ENCODE peak calls at places on chromosomes 11 and 22, in six cellular contexts. N is mesenchymal stem cell, V is neuronal stem cell, O is IMR-90, M is H9, Q is H1. L is an unnamed sample. For H3K79me1, the result is how much of the 10 kb centered on the place peaks cover.

GRCh38 chr22:35589071-35589735 is 27.9 kb downstream of the MB start:
- DNase-seq in Q (no peak), V (no peak), M (no peak), O (peak), N (peak), L (peak)

GRCh38 chr22:44686873-44687600 is 15.0 kb upstream of the PRR5 start:
- DNase-seq in Q (no peak), V (no peak), N (peak), O (peak), M (no peak), L (no peak)

GRCh38 chr11:73961321-73961720 is 10.5 kb downstream of the DNAJB13 start:
- DNase-seq in V (no peak), M (no peak), N (peak), Q (no peak), O (peak), L (no peak)

GRCh38 chr11:74316772-74317505 is 5.5 kb upstream of the P4HA3 start:
- DNase-seq in M (no peak), Q (no peak), V (no peak), N (no peak), O (peak), L (no peak)

GRCh38 chr11:103709366-103709765 is 327.1 kb upstream of the DDI1 start:
- DNase-seq in Q (no peak), N (no peak), O (no peak), V (no peak), M (no peak), L (no peak)

GRCh38 chr11:103491777-103492176 is 382.6 kb downstream of the DYNC2H1 start:
- DNase-seq in V (no peak), N (no peak), M (peak), O (no peak), Q (no peak), L (peak)

GRCh38 chr11:72317982-72318381 is 74.0 kb upstream of the PHOX2A start:
- DNase-seq in V (no peak), Q (no peak), N (no peak), O (no peak), M (no peak), L (no peak)

GRCh38 chr22:44436656-44437492 is 61.2 kb downstream of the RTL6 start:
- DNase-seq in Q (no peak), M (no peak), V (no peak), O (no peak), N (no peak), L (peak)

GRCh38 chr11:62446091-62446490 is 27.3 kb downstream of the SCGB1A1 start:
- DNase-seq in V (no peak), M (no peak), Q (no peak), O (no peak), N (no peak), L (no peak)

GRCh38 chr11:12785901-12786300 is 111.7 kb downstream of the TEAD1 start:
- DNase-seq in Q (no peak), O (no peak), M (no peak), V (no peak), N (no peak), L (no peak)

GRCh38 chr11:71076525-71077304 is 175.7 kb downstream of the SHANK2 start:
- DNase-seq in Q (no peak), V (no peak), O (no peak), N (no peak), M (no peak), L (no peak)

GRCh38 chr22:44888491-44888941 is 121.3 kb downstream of the PHF21B start:
- DNase-seq in M (peak), V (no peak), Q (no peak), N (no peak), O (no peak), L (peak)

GRCh38 chr11:99952816-99953215 is 734.3 kb upstream of the ARHGAP42 start:
- DNase-seq in M (no peak), Q (no peak), N (peak), O (no peak), V (no peak), L (no peak)

GRCh38 chr11:10605941-10606381 is 37.5 kb upstream of the LYVE1 start:
- DNase-seq in N (peak), O (peak), V (no peak), Q (no peak), M (peak), L (peak)

GRCh38 chr22:19645391-19645790 is 68.9 kb upstream of the SEPTIN5 start:
- DNase-seq in O (no peak), Q (no peak), N (no peak), V (no peak), M (peak), L (no peak)

GRCh38 chr22:30325065-30325720 is 1.5 kb downstream of the TBC1D10A start:
- DNase-seq in Q (no peak), O (peak), N (peak), M (no peak), V (no peak), L (peak)
- H2AK5ac ChIP-seq in Q (no peak), O (peak), N (no peak), M (no peak), V (no peak), L (no peak)

DNA sequence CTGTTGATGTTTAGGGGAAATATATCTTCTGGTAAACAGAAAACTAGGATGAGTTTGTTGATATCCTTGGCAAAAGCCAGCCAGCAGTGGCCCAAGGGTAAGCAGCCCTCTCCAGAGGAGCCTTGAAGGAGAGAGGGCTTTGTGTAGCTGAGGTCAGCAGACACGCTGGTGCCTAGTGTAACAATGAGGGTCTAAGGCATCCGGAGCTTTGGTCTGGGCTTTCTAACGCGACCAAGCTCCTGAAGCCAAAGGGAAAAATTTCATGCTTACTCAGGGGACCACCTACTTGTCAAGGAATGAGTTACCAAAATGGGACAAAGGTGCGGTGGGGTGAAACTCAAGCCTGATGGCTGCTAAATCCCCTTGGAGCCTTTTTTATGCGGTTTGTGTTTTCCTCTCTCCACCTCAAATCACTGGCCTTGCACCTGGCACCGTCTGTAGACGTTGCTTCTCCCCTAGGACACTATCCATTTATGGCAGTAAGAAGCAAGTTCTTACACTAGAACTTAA is 134.9 kb downstream of the DBX1 start:
- DNase-seq in M (peak), Q (no peak), O (no peak), N (no peak), V (no peak), L (peak)
- H3K79me1 ChIP-seq in M (under half), Q (under half), O (under half), N (under half), V (under half), L (under half)

DNA sequence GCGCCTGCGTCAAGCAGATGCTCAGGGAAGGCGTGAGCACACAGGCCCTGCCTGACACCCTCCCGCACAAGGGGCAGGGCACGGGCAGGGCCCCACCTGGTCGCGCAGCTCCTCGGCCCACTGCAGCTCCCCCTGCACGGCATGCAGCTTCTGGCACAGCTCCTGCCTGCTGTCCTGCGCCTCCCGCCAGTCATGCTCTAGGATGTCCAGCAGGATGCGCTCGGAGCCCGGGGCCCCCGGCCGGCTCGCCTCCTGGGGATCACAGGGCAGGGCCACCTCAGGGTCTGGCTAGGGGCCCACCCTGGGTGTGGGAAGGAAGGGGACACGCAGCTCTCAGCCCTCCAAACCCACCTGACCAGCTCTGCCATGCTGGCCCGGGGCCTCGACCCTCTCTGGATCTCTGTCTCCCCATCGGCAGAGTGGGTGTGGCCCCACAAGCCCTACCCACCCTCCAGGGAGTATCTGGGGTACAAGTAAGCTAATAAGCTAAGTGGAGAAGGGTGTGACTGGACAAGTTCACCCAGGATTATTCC is 10.7 kb downstream of the CARD10 start:
- DNase-seq in M (no peak), O (no peak), N (no peak), Q (no peak), V (no peak), L (no peak)
- H2AK5ac ChIP-seq in M (no peak), O (no peak), N (peak), Q (no peak), V (peak), L (no peak)

DNA sequence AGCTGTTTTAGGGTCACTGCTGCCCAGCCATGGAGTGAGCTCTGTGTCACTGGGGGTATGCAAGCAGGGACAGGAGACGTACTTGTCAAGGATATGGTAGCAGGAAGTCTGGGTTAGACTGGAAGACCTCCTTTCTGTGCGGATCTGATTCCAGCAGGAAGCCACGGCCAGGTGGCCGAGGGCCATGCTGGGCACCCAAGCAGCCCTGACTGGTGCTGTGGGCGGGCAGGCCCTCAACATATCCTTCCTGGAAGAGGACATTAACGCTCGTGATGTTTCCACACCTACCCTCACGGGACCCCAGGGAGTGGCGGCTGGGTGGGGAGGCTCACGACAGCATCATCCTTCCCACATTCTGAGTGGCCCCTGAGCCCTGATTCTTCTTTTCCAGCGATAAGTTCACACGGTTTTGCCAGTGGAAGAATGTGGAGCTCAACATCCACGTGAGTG is 8.7 kb upstream of the ANKRD13D start:
- DNase-seq in Q (no peak), O (no peak), N (no peak), V (no peak), M (no peak), L (no peak)
- H3K79me1 ChIP-seq in Q (under half), O (under half), N (half or more), V (under half), M (under half), L (under half)